ENCODE peak calls at places on chromosomes 2 and 18, in six cellular contexts. B is head of caudate nucleus, L is glomerular endothelial cell, A is T-helper 17 cell, G is GM03348, I is iPS-NIHi11. C is an unnamed sample.

GRCh38 chr2:128545085-128545484 is 226.4 kb upstream of the HS6ST1 start:
- DNase-seq in I (no peak), A (no peak), B (no peak), L (no peak), G (no peak), C (peak; percentile 69)

GRCh38 chr2:29841386-29842004 is 79.9 kb downstream of the ALK start:
- DNase-seq in G (peak; percentile 66), I (peak; percentile 75), A (no peak), L (no peak), B (no peak), C (no peak)

GRCh38 chr18:78528437-78529228 is 451.0 kb upstream of the SALL3 start:
- DNase-seq in I (no peak), B (no peak), L (no peak), A (no peak), G (no peak), C (no peak)

GRCh38 chr2:105177546-105178254 is 63.8 kb upstream of the GPR45 start:
- DNase-seq in B (no peak), A (no peak), L (no peak), I (peak; percentile 53), G (no peak), C (no peak)

GRCh38 chr2:168490015-168490874 is 34.2 kb downstream of the CERS6 start:
- DNase-seq in B (no peak), A (no peak), G (no peak), I (no peak), L (peak; percentile 10), C (no peak)

GRCh38 chr2:169735623-169736022 is 2.0 kb downstream of the KLHL23 start:
- DNase-seq in B (no peak), G (no peak), I (no peak), A (no peak), L (no peak), C (no peak)

GRCh38 chr2:15521782-15522181 is 39.4 kb downstream of the NBAS start:
- DNase-seq in I (no peak), L (no peak), G (no peak), B (no peak), A (no peak), C (no peak)

GRCh38 chr18:8662574-8663255 is 42.6 kb upstream of the MTCL1 start:
- DNase-seq in G (no peak), I (no peak), L (no peak), A (no peak), B (no peak), C (no peak)

GRCh38 chr2:239400000-239400831 is 604 bp downstream of the HDAC4 start:
- DNase-seq in G (peak; percentile 47), L (no peak), A (no peak), I (peak; percentile 74), B (no peak), C (no peak)

GRCh38 chr2:32678825-32679224 is 51.0 kb downstream of the TTC27 start:
- DNase-seq in I (no peak), A (no peak), G (peak; percentile 30), L (peak; percentile 41), B (no peak), C (no peak)

GRCh38 chr2:17249249-17249648 is 269.0 kb downstream of the RAD51AP2 start:
- DNase-seq in L (no peak), B (no peak), I (no peak), A (no peak), G (no peak), C (no peak)

GRCh38 chr18:35458271-35458670 is 39.5 kb downstream of the INO80C start:
- DNase-seq in I (no peak), B (no peak), A (no peak), L (no peak), G (no peak), C (no peak)

GRCh38 chr2:26494891-26495290 is 17.0 kb upstream of the OTOF start:
- DNase-seq in A (no peak), B (no peak), I (no peak), G (no peak), L (no peak), C (no peak)

GRCh38 chr2:108988796-108989713 is at the start of gene EDAR:
- DNase-seq in I (peak; percentile 90), B (no peak), G (no peak), A (peak; percentile 17), L (no peak), C (no peak)

GRCh38 chr2:216404010-216404618 is 8.2 kb upstream of the SMARCAL1 start:
- DNase-seq in G (peak; percentile 68), I (peak; percentile 49), A (no peak), L (no peak), B (peak; percentile 33), C (peak; percentile 45)

GRCh38 chr2:22683911-22684310 is 701.1 kb upstream of the KLHL29 start:
- DNase-seq in I (no peak), G (no peak), A (no peak), L (no peak), B (no peak), C (no peak)

GRCh38 chr2:27808984-27809383 is 37.5 kb downstream of the MRPL33 start:
- DNase-seq in I (no peak), L (no peak), B (no peak), A (no peak), G (no peak), C (no peak)

GRCh38 chr2:112674229-112674628 is 28.5 kb downstream of the SLC20A1 start:
- DNase-seq in A (no peak), L (peak; percentile 44), G (no peak), I (no peak), B (peak; percentile 51), C (peak; percentile 37)

GRCh38 chr2:161171595-161171929 is 11.3 kb downstream of the TANK start:
- DNase-seq in B (no peak), G (peak; percentile 8), A (no peak), L (no peak), I (no peak), C (no peak)